ENCODE peak calls at places on chromosomes 11 and 22, in seven cellular contexts. G, F, C, A, M, K and W are unnamed samples.

GRCh38 chr11:93902921-93903320 is 52.5 kb upstream of the VSTM5 start:
- DNase-seq in G (no peak), F (no peak), C (no peak), A (no peak), M (peak), K (no peak), W (no peak)

GRCh38 chr22:41240377-41241132 is at the start of gene CHADL:
- DNase-seq in G (peak), F (no peak), C (no peak), A (no peak), M (no peak), K (no peak), W (no peak)

GRCh38 chr11:82858133-82858532 is 42.1 kb downstream of the PRCP start:
- DNase-seq in G (no peak), F (no peak), C (no peak), A (no peak), M (no peak), K (no peak), W (no peak)

GRCh38 chr11:134997652-134998320 is 585.7 kb upstream of the B3GAT1 start:
- DNase-seq in G (no peak), F (no peak), C (no peak), A (no peak), M (peak), K (no peak), W (no peak)

GRCh38 chr11:93117578-93117964 is 80.2 kb downstream of the SLC36A4 start:
- DNase-seq in G (no peak), F (no peak), C (no peak), A (no peak), M (no peak), K (no peak), W (no peak)

GRCh38 chr11:111388842-111389241 is 9.8 kb upstream of the POU2AF1 start:
- DNase-seq in G (no peak), F (no peak), C (no peak), A (no peak), M (no peak), K (no peak), W (no peak)

GRCh38 chr22:28949788-28950187 is 66.4 kb downstream of the ZNRF3 start:
- DNase-seq in G (no peak), F (no peak), C (no peak), A (no peak), M (no peak), K (no peak), W (no peak)

GRCh38 chr22:38192475-38192863 is 9.3 kb upstream of the MAFF start:
- DNase-seq in G (no peak), F (no peak), C (no peak), A (no peak), M (no peak), K (no peak), W (no peak)

GRCh38 chr11:2517386-2518064 is 72.7 kb downstream of the KCNQ1 start:
- DNase-seq in G (peak), F (peak), C (peak), A (peak), M (peak), K (no peak), W (no peak)

GRCh38 chr11:113153847-113154246 is 160.5 kb upstream of the TTC12 start:
- DNase-seq in G (no peak), F (no peak), C (no peak), A (no peak), M (no peak), K (no peak), W (no peak)

GRCh38 chr11:26944866-26945664 is 48.8 kb upstream of the FIBIN start:
- DNase-seq in G (no peak), F (no peak), C (no peak), A (no peak), M (no peak), K (no peak), W (no peak)

GRCh38 chr11:121467965-121468364 is 15.2 kb upstream of the SORL1-AS1 start:
- DNase-seq in G (no peak), F (peak), C (no peak), A (no peak), M (no peak), K (no peak), W (no peak)

GRCh38 chr11:15907806-15908205 is 448.5 kb downstream of the SOX6 start:
- DNase-seq in G (no peak), F (no peak), C (no peak), A (no peak), M (no peak), K (no peak), W (no peak)

GRCh38 chr11:105829084-105829483 is 193.0 kb downstream of the MSANTD4 start:
- DNase-seq in G (no peak), F (no peak), C (no peak), A (no peak), M (no peak), K (no peak), W (no peak)

GRCh38 chr22:43376765-43377485 is 33.8 kb upstream of the SCUBE1 start:
- DNase-seq in G (no peak), F (no peak), C (no peak), A (no peak), M (no peak), K (no peak), W (no peak)

GRCh38 chr11:43937434-43938411 is 4.7 kb upstream of the C11orf96 start:
- DNase-seq in G (no peak), F (no peak), C (no peak), A (no peak), M (no peak), K (no peak), W (no peak)

GRCh38 chr11:1640076-1640946 is 10.7 kb downstream of the KRTAP5-5 start:
- DNase-seq in G (no peak), F (no peak), C (peak), A (no peak), M (no peak), K (no peak), W (no peak)

GRCh38 chr11:133934599-133935550 is 21.9 kb downstream of the IGSF9B start:
- DNase-seq in G (peak), F (no peak), C (no peak), A (no peak), M (no peak), K (no peak), W (no peak)

GRCh38 chr11:78427615-78428272 is 10.1 kb upstream of the GAB2 start:
- DNase-seq in G (no peak), F (no peak), C (no peak), A (no peak), M (no peak), K (no peak), W (no peak)

GRCh38 chr22:27041745-27042144 is 384.4 kb downstream of the MIAT start:
- DNase-seq in G (no peak), F (no peak), C (no peak), A (no peak), M (no peak), K (no peak), W (no peak)

GRCh38 chr11:128563308-128563707 is 24.1 kb downstream of the ETS1 start:
- DNase-seq in G (no peak), F (no peak), C (no peak), A (no peak), M (no peak), K (no peak), W (no peak)

GRCh38 chr11:35303596-35304392 is 115.6 kb downstream of the SLC1A2 start:
- DNase-seq in G (peak), F (no peak), C (no peak), A (no peak), M (no peak), K (peak), W (peak)

GRCh38 chr11:3202305-3202704 is 16.3 kb downstream of the MRGPRG start:
- DNase-seq in G (peak), F (no peak), C (no peak), A (no peak), M (no peak), K (no peak), W (no peak)

GRCh38 chr11:61162092-61162935 is 1.1 kb upstream of the VPS37C start:
- DNase-seq in G (peak), F (peak), C (no peak), A (no peak), M (no peak), K (no peak), W (no peak)

GRCh38 chr11:9700105-9700801 is 36.4 kb downstream of the SWAP70 start:
- DNase-seq in G (no peak), F (no peak), C (no peak), A (no peak), M (no peak), K (no peak), W (no peak)

GRCh38 chr22:41444360-41445170 is 2.0 kb downstream of the TOB2 start:
- DNase-seq in G (peak), F (peak), C (peak), A (peak), M (peak), K (peak), W (peak)

GRCh38 chr11:62792193-62792575 is 378 bp upstream of the TMEM223 start:
- DNase-seq in G (peak), F (no peak), C (no peak), A (no peak), M (no peak), K (no peak), W (no peak)

GRCh38 chr11:2886191-2886894 is 768 bp upstream of the CDKN1C start:
- DNase-seq in G (peak), F (no peak), C (peak), A (no peak), M (no peak), K (no peak), W (no peak)

GRCh38 chr22:36619797-36620390 is 83.7 kb downstream of the CACNG2 start:
- DNase-seq in G (no peak), F (no peak), C (no peak), A (no peak), M (no peak), K (no peak), W (no peak)

GRCh38 chr11:65634905-65635731 is 2.8 kb upstream of the SIPA1 start:
- DNase-seq in G (no peak), F (no peak), C (no peak), A (no peak), M (no peak), K (no peak), W (no peak)

GRCh38 chr11:65636108-65636809 is 1.6 kb upstream of the SIPA1 start:
- DNase-seq in G (no peak), F (no peak), C (no peak), A (no peak), M (no peak), K (no peak), W (no peak)

GRCh38 chr11:65636810-65637557 is 917 bp upstream of the SIPA1 start:
- DNase-seq in G (no peak), F (no peak), C (no peak), A (no peak), M (no peak), K (no peak), W (no peak)

GRCh38 chr11:65639623-65640482 is 2.0 kb downstream of the SIPA1 start:
- DNase-seq in G (peak), F (peak), C (peak), A (no peak), M (no peak), K (no peak), W (no peak)

DNA sequence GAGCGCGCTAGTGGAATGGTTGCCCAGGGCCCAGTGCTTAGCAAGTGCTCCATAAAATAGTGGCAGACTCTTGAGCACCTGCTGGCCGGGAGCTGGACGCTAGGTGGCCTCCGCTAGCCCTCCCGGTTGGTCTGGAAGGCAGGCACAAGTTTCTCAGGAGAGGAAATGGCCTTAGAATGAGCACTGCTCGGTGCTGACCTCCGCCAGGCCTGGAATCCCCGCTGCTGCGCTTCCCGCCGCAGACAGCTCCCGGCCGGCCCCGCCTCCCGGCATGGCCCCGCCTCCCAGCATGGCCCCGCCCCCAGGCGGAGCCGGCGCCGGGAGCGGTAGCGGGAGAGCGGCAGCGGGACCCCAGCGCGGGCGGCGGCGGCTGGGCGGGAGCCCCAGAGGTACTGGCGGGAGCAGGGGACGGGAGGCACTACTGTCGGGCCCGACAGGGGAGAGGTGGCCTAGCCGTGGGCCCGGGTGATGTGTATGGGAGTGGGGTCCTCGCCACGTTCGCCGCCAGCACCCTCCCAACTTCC is at the start of gene SIPA1:
- DNase-seq in G (peak), F (peak), C (peak), A (peak), M (no peak), K (no peak), W (no peak)
- TF ChIP-seq CTCF in G (peak), F (no peak), C (peak), A (no peak), M (peak), K (no peak), W (no peak)

DNA sequence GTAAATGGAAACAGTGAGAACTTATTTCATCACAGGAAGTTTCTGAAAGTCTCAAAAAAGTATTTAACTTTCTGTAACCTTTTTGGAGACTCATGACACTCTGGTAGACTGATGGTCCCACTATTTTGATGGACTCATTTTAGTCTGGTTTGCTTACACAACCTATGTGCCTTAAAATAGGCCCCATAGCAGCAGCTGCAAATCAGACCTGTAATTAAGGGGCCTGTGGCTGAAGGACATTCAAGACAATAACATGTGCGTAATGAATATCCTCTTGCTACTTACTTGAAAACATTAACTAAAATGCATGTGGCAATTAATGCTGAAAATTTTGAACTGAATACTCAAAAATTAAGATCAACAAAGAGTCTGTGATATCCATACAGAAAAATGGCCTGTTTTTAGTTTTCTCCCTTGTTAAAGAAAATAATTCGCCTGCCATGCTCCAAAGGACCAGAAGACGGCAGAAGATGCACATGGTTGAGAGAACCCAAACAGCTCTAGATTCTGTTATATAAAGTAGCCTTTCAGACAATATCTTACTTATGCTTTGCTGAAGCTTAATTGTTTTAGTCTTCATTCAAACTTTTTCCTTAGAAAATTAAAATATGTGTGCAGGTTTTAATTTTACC is 568.5 kb downstream of the KCNA4 start:
- DNase-seq in G (no peak), F (no peak), C (peak), A (no peak), M (no peak), K (no peak), W (no peak)
- TF ChIP-seq CTCF in G (peak), F (no peak), C (peak), A (peak), M (peak), K (peak), W (no peak)

GRCh38 chr22:48782817-48783511 is 1044.7 kb downstream of the BRD1 start:
- DNase-seq in G (no peak), F (no peak), C (peak), A (no peak), M (no peak), K (no peak), W (no peak)
- TF ChIP-seq CTCF in G (no peak), F (no peak), C (peak), A (peak), M (no peak), K (no peak), W (no peak)

DNA sequence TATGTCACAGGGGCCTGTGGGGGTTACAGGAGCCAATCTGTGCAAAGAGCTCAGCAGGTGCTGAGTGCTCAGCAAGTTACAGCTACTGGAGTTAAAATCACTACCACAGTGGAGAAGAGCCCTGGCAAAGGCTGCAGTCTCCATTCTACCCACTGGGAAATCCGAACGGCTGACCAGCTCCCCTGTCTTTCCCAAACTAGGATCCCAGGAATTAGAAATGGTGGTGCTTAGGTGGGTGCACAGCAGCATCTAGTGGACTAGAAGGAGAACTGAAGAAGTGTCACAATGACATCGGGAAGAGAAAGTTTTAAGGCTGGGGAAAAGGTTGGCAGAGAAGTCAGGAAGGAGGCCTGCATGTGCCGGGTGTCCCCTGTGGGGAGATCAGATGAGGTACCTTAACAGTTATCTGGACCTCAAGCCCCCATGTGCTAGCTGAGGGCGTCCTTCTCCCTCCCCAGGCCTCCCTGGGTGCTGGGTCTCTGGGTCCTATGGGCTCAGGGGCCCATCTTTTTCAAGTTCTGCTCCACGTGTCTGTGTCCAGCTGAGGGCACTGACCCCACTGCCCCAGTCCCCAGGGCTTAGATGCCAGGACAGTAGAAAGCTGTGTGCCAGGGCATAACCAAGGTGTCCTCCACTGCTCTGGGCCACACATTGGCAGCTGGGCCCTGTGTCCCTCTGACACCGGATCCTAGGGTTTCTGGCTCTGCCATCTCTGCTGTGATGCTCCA is 1.9 kb downstream of the PIWIL3 start:
- DNase-seq in G (no peak), F (no peak), C (peak), A (no peak), M (no peak), K (no peak), W (no peak)
- TF ChIP-seq CTCF in G (peak), F (no peak), C (peak), A (peak), M (no peak), K (peak), W (no peak)

GRCh38 chr11:18203723-18204122 is 31.1 kb downstream of the MRGPRX4 start:
- DNase-seq in G (no peak), F (no peak), C (peak), A (no peak), M (no peak), K (no peak), W (no peak)
- TF ChIP-seq CTCF in G (no peak), F (no peak), C (no peak), A (no peak), M (no peak), K (no peak), W (no peak)

DNA sequence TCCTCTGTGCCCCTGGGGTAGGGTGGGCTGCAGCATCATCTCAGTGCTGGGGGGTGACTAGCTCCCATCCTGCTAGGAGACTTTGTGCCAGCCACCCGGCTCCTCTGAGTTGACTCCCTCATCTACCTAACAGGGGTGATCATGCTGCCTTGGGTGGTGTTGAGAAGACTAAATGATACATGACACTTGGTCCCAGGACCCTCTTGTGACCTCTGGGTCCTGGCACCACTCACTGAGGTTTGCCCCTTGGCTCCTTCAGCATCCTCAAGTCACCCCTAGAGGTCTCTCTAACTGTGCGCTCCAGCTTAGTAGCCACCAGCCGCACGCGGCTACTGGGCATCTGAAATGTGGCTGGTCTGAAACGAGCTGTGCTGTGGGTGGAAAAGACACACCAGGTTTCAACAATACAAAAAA is 72.1 kb downstream of the LRRC32 start:
- DNase-seq in G (no peak), F (no peak), C (peak), A (no peak), M (no peak), K (peak), W (no peak)
- TF ChIP-seq CTCF in G (peak), F (no peak), C (peak), A (no peak), M (peak), K (peak), W (no peak)

GRCh38 chr11:103587951-103588788 is 448.3 kb upstream of the DDI1 start:
- DNase-seq in G (no peak), F (no peak), C (no peak), A (no peak), M (no peak), K (no peak), W (no peak)

GRCh38 chr11:103586756-103587155 is 449.7 kb upstream of the DDI1 start:
- DNase-seq in G (no peak), F (no peak), C (no peak), A (no peak), M (no peak), K (no peak), W (no peak)

GRCh38 chr11:103596323-103596722 is 440.1 kb upstream of the DDI1 start:
- DNase-seq in G (no peak), F (no peak), C (no peak), A (no peak), M (no peak), K (no peak), W (no peak)

GRCh38 chr11:103594283-103594682 is 442.2 kb upstream of the DDI1 start:
- DNase-seq in G (no peak), F (no peak), C (no peak), A (no peak), M (no peak), K (no peak), W (no peak)

GRCh38 chr11:103591554-103591953 is 444.9 kb upstream of the DDI1 start:
- DNase-seq in G (no peak), F (no peak), C (no peak), A (no peak), M (no peak), K (no peak), W (no peak)
- TF ChIP-seq CTCF in G (no peak), F (no peak), C (no peak), A (no peak), M (no peak), K (no peak), W (no peak)

DNA sequence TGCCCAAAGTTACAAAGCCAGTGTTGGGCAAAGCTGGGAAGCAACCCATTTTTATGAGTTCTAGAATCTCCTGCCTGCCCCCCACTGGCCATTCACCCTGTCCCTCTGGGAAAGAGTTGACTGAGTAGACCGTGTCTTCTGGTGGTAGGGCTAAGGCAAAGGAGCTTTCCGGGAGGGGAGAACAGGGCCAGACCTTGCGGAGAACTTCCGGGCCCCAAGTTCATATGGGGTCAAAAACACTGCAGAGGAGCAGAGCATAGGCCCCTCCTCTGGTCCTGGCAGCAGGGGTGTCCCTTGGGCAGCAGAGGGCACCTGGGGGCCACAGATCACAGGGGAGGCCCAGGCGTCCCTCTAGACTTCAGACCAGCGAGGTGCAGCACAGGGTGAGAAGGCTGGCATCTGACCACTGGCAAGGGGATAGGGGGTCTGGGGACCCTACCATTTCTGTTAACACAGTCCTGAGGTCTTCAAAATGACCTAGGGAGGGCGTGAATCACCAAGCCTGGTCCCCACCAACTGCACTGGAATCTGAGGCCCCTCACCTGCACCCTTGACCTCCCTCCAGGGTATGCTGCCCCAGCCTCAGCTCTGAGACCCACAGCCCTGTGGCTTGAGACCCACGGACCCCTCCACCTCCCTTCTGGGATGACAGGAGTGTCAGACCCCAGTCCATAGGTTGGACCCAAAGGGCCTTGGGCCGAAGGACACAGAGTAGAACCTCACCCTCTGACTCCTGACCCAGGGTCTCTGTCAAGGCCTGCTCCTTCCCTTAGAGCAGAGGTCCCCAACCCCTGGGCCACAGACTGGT is 1.3 kb upstream of the ARAP1 start:
- DNase-seq in G (peak), F (no peak), C (no peak), A (no peak), M (no peak), K (no peak), W (no peak)
- TF ChIP-seq CTCF in G (no peak), F (no peak), C (no peak), A (no peak), M (no peak), K (no peak), W (no peak)